ENCODE peak calls at places on chromosomes 16 and 17, in four cellular contexts. F is HepG2, R is GM12878, G is K562. P is an unnamed sample.

GRCh38 chr17:36627101-36627500 is 25.7 kb downstream of the MRM1 start:
- DNase-seq in F (no peak), G (no peak), R (no peak), P (peak)

GRCh38 chr16:5333991-5334390 is 236.4 kb upstream of the EEF2KMT start:
- DNase-seq in G (no peak), F (no peak), R (no peak), P (no peak)

GRCh38 chr16:11034481-11034931 is 90.1 kb downstream of the CLEC16A start:
- DNase-seq in F (no peak), G (no peak), R (no peak), P (no peak)

GRCh38 chr16:2043980-2044451 is 3.6 kb downstream of the NTHL1 start:
- DNase-seq in F (no peak), R (no peak), G (no peak), P (no peak)

GRCh38 chr16:87724490-87725291 is 41.1 kb downstream of the KLHDC4 start:
- DNase-seq in F (no peak), G (no peak), R (peak), P (no peak)

GRCh38 chr17:80034977-80035686 is 540 bp downstream of the TBC1D16 start:
- DNase-seq in G (no peak), R (no peak), F (no peak), P (peak)

GRCh38 chr16:81932668-81933067 is 78.6 kb downstream of the SDR42E1 start:
- DNase-seq in G (no peak), R (no peak), F (no peak), P (no peak)

GRCh38 chr16:1053700-1054368 is 18.7 kb upstream of the SSTR5 start:
- DNase-seq in G (no peak), R (no peak), F (no peak), P (no peak)

GRCh38 chr17:64418506-64419339 is 28.1 kb upstream of the PECAM1 start:
- DNase-seq in F (peak), R (no peak), G (peak), P (no peak)

GRCh38 chr17:9098242-9098641 is 76.9 kb downstream of the NTN1 start:
- DNase-seq in F (no peak), G (no peak), R (no peak), P (no peak)

GRCh38 chr17:48011405-48012150 is 26.0 kb downstream of the COPZ2 start:
- DNase-seq in F (peak), R (no peak), G (peak), P (peak)

GRCh38 chr17:10879110-10879509 is 41.2 kb upstream of the PIRT start:
- DNase-seq in F (no peak), R (no peak), G (peak), P (peak)

GRCh38 chr17:82408938-82409318 is 9.2 kb upstream of the HEXD start:
- DNase-seq in G (no peak), F (no peak), R (no peak), P (no peak)

GRCh38 chr16:87174061-87174460 is 143.1 kb downstream of the C16orf95 start:
- DNase-seq in G (no peak), F (no peak), R (no peak), P (no peak)

GRCh38 chr16:67718668-67719047 is 458 bp downstream of the GFOD2 start:
- DNase-seq in R (no peak), F (no peak), G (no peak), P (no peak)

GRCh38 chr16:1651509-1652342 is 26.4 kb upstream of the JPT2 start:
- DNase-seq in F (no peak), R (no peak), G (no peak), P (no peak)

GRCh38 chr17:61283043-61283442 is 116.6 kb upstream of the TBX2 start:
- DNase-seq in F (no peak), R (no peak), G (no peak), P (no peak)

GRCh38 chr16:81796035-81796434 is 16.9 kb downstream of the PLCG2 start:
- DNase-seq in R (no peak), G (no peak), F (no peak), P (no peak)

GRCh38 chr16:10940501-10941079 is 1.7 kb downstream of the DEXI start:
- DNase-seq in R (no peak), G (no peak), F (no peak), P (no peak)

GRCh38 chr17:39599006-39599664 is 8.6 kb downstream of the NEUROD2 start:
- DNase-seq in F (no peak), G (no peak), R (no peak), P (peak)

GRCh38 chr16:54595636-54596035 is 309.0 kb upstream of the IRX3 start:
- DNase-seq in G (no peak), F (no peak), R (no peak), P (no peak)

GRCh38 chr17:28147026-28147425 is 104.5 kb downstream of the NLK start:
- DNase-seq in R (no peak), G (no peak), F (no peak), P (no peak)

GRCh38 chr16:30867747-30868146 is 26.1 kb downstream of the BCL7C start:
- DNase-seq in G (no peak), F (no peak), R (no peak), P (no peak)

GRCh38 chr16:71722801-71723536 is 1.5 kb downstream of the PHLPP2 start:
- DNase-seq in G (peak), F (peak), R (no peak), P (peak)

GRCh38 chr17:34616148-34616547 is 36.8 kb downstream of the TMEM132E start:
- DNase-seq in F (no peak), R (no peak), G (no peak), P (peak)

GRCh38 chr17:75684249-75684648 is 17.1 kb downstream of the SAP30BP start:
- DNase-seq in R (no peak), F (no peak), G (no peak), P (no peak)

GRCh38 chr17:19538095-19539039 is 4.7 kb downstream of the SLC47A1 start:
- DNase-seq in F (peak), G (no peak), R (no peak), P (no peak)
- TF ChIP-seq ESRRA in F (peak), G (no peak), R (no peak), P (no peak)

DNA sequence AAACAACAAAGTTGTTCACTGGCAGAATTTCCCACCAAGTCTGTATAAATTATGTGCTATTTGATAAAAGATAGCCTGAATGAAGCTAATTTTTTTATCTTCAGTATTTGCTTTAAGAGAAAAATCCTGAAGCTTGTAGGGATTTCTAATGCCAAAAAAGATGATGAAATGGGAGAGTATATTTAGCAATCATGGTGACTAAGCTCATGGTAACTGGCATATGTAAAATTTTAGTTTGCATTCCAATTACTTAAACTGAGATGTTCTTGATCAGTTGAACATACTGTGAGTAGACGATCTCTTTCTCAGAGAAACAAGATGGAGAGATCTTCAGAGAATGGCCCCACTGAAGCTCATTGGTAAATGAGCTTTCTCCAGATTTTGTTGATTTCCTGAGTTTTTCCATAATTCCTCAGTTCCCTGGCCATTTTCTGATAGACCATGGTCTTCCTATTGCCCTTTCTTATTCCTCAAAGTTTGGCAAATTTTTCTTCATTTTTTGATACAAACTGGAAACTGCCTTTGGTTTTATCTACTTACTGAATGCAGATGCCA is 68.5 kb upstream of the ALOX12 start:
- DNase-seq in G (no peak), R (no peak), F (no peak), P (no peak)
- TF ChIP-seq TCF7 in G (no peak), R (no peak), F (no peak), P (no peak)

DNA sequence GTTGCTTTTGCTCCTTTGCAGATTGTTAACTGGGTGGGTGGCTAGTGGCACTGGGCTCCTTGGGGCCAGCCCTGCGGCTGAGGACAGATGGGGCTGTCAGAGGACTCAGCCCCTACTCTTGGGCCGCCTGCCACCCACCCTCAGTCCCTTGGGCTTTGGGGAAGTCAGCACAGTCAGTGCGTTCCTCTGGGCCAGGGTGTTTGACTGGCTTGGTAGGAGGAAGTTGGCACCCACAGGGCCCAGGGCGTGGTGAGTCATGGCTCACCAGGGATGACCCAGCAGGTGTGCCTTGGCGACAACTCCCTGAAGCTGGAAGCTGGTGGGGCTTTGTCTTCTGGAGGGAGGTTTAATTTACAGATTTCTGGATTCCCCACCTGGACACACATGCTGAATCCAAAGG is 32.4 kb downstream of the HAPSTR1 start:
- DNase-seq in R (no peak), G (no peak), F (no peak), P (no peak)
- TF ChIP-seq ESRRA in R (no peak), G (no peak), F (no peak), P (no peak)

GRCh38 chr17:58741121-58741625 is 14.5 kb upstream of the PPM1E start:
- DNase-seq in R (no peak), F (peak), G (no peak), P (no peak)
- TF ChIP-seq TCF7 in R (no peak), F (no peak), G (no peak), P (no peak)